ENCODE peak calls at places on chromosomes 3 and 15, in four cellular contexts. M is H9, I is H1, D is mesendoderm. O is an unnamed sample.
A peak's percentile ranks its signal among the peaks of the same experiment; 100 is the strongest.

GRCh38 chr3:58608648-58609047 is 31.5 kb upstream of the FAM107A start:
- DNase-seq in M (no peak), I (no peak), D (no peak), O (no peak)

GRCh38 chr3:31925271-31925630 is 55.8 kb downstream of the OSBPL10 start:
- DNase-seq in M (no peak), I (no peak), D (no peak), O (no peak)

GRCh38 chr3:114450008-114450596 is 156.3 kb downstream of the TIGIT start:
- DNase-seq in M (no peak), I (no peak), D (no peak), O (no peak)

GRCh38 chr3:121736112-121736511 is 13.4 kb downstream of the GOLGB1 start:
- DNase-seq in M (no peak), I (no peak), D (no peak), O (peak; percentile 39)

GRCh38 chr3:60048447-60048848 is 998.6 kb upstream of the CFAP20DC start:
- DNase-seq in M (no peak), I (no peak), D (no peak), O (no peak)

GRCh38 chr15:89751748-89752147 is 699 bp upstream of the MESP1 start:
- DNase-seq in M (no peak), I (no peak), D (no peak), O (no peak)

GRCh38 chr3:116135462-116135861 is 309.8 kb downstream of the LSAMP start:
- DNase-seq in M (no peak), I (no peak), D (no peak), O (peak; percentile 59)

GRCh38 chr3:191329654-191330308 is 545 bp downstream of the UTS2B start:
- DNase-seq in M (peak; percentile 50), I (no peak), D (peak; percentile 84), O (peak; percentile 71)

GRCh38 chr3:66504761-66505641 is 4.2 kb upstream of the LRIG1 start:
- DNase-seq in M (no peak), I (no peak), D (no peak), O (no peak)

GRCh38 chr3:37223084-37223975 is 48.9 kb upstream of the LRRFIP2 start:
- DNase-seq in M (no peak), I (no peak), D (peak; percentile 25), O (peak; percentile 43)

DNA sequence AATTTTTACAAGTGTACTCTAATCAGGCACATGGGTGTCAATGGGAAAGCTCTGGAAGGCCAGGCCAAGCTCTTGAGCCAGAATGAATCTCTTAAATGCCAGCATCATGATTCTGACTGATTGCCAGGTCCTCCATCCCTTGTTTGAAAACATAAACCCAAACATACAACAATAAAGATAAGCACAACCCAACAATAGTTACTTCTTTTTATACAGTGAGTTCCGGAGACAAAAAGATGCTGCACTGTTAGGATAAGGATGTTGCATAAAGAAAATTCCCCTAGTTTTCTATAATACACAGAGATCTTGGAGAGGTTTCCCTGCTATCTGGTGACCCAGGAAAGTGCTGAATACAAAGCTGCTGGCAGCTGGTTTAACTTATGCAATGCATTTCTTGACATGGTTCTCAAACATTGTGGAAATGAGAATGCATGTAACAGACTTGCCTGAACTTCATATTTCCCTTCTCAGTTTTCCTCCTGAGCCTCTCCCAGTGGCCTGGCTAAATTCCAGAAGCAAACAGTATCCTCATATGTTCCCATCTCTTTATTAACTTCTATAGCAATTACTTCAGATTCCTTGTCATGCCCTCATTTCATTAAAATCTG is 180.0 kb upstream of the PRICKLE2 start:
- DNase-seq in M (no peak), I (no peak), D (no peak), O (peak; percentile 67)
- H3K56ac ChIP-seq in M (no peak overlapping the region), I (no peak overlapping the region), D (no peak overlapping the region), O (no peak overlapping the region)

GRCh38 chr3:41684802-41685740 is 276.8 kb downstream of the ULK4 start:
- DNase-seq in M (no peak), I (no peak), D (peak; percentile 35), O (no peak)

GRCh38 chr3:41683666-41684350 is 278.1 kb downstream of the ULK4 start:
- DNase-seq in M (no peak), I (no peak), D (no peak), O (peak; percentile 54)

GRCh38 chr3:41690766-41691563 is 270.9 kb downstream of the ULK4 start:
- DNase-seq in M (no peak), I (no peak), D (no peak), O (no peak)

GRCh38 chr3:41693799-41694198 is 268.1 kb downstream of the ULK4 start:
- DNase-seq in M (no peak), I (no peak), D (no peak), O (peak; percentile 38)

DNA sequence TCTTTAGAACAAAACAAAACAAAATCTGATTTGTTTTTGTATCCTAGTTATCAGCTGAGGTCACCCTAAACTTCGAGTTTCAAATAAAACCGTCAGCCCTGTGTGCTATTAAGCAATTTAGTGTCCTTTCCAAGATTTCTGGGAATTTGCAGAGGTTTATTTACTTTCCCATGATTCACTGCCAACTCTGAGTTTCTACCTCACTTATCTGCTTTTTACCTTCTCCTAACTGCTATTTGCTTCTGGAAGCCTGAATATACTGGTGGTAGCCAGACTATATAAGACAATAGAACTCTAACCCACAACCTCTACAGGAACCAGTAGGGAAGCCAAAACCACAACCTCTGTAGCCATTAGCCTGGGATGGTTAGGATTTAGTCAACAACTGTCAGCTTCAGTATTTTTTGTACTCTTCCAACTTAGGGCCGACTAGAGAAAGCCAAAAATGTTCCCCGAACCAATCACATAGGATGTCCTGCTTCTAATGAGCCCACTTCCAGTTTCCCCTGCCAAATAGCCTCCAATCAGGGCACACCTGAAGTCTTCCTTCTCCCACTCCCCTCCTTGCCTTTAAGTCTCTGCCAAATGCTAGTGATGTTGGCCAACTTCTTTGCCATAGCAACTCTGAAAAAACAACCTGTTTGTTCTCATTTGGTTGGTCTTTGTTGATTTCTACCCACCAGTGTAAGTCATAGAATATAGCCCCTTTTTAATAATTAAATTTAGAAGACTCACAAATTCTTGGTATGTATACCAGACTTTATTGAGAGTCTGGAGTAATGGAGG is 273.1 kb downstream of the ULK4 start:
- DNase-seq in M (no peak), I (no peak), D (no peak), O (peak; percentile 78)
- H3K56ac ChIP-seq in M (no peak overlapping the region), I (no peak overlapping the region), D (no peak overlapping the region), O (no peak overlapping the region)

GRCh38 chr3:11982341-11982948 is 21.7 kb upstream of the SYN2 start:
- DNase-seq in M (no peak), I (no peak), D (no peak), O (no peak)
- H3K56ac ChIP-seq in M (no peak overlapping the region), I (no peak overlapping the region), D (no peak overlapping the region), O (no peak overlapping the region)

GRCh38 chr3:111096487-111097209 is 25.0 kb downstream of the NECTIN3 start:
- DNase-seq in M (no peak), I (no peak), D (no peak), O (no peak)
- H3K56ac ChIP-seq in M (no peak overlapping the region), I (no peak overlapping the region), D (no peak overlapping the region), O (no peak overlapping the region)

DNA sequence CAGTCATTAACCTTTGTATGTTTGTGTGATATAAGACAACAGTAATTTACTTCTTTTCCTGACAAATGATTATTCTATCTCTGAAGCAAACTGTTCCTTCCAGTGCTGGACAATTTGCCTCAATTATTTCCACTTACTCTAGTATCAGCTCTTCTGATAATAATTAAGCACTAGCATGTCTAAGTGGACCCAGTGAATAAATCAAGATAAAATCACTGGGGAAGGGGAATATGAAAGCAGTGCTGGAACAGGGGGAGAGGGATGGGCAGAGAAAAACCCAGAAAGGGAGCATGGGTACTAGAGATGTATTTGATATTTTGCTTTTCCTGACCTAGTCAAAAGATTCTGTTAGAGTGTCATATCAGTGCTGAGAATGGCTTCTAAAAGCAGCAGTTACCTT is 54.2 kb downstream of the SYN2 start:
- DNase-seq in M (no peak), I (no peak), D (no peak), O (no peak)
- H3K56ac ChIP-seq in M (no peak overlapping the region), I (no peak overlapping the region), D (no peak overlapping the region), O (no peak overlapping the region)

DNA sequence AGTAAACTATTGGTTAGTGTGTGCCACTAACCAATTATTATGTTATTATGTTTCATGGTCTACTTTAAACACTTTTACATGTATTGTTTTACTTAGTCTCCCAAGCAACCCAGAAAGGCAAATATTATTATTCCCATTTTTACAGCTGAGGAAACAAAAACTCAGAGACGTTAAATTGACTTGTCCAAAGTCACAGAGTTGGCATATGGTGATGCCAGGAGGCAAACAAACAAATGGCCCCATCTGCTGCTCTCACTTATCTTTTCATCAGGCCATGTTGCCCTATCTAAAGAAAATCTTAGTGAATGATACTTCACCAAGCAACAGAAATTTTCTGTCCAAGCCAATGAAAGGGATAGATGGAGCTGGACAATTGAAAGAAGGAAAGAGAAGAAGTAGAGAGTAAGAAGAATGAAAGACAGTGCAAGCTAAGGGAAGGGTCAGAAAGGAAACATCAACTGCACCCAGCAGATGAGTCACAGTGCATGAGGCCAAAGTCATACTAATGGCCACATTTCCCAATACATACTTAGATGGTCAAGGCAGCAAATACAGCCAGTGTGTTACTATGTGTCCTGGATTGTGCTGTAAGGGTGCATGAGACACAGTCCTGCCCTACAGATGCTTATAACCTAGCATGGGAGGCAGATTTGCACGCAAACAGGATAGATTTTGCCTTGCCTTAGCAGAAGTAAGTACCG is 266.9 kb downstream of the KCNMB2 start:
- DNase-seq in M (no peak), I (no peak), D (no peak), O (no peak)
- H3K56ac ChIP-seq in M (no peak overlapping the region), I (no peak overlapping the region), D (no peak overlapping the region), O (no peak overlapping the region)

GRCh38 chr15:100190675-100191074 is 151.1 kb downstream of the ADAMTS17 start:
- DNase-seq in M (no peak), I (no peak), D (no peak), O (no peak)
- H3K56ac ChIP-seq in M (no peak overlapping the region), I (no peak overlapping the region), D (peak overlapping the region; percentile 7), O (no peak overlapping the region)

DNA sequence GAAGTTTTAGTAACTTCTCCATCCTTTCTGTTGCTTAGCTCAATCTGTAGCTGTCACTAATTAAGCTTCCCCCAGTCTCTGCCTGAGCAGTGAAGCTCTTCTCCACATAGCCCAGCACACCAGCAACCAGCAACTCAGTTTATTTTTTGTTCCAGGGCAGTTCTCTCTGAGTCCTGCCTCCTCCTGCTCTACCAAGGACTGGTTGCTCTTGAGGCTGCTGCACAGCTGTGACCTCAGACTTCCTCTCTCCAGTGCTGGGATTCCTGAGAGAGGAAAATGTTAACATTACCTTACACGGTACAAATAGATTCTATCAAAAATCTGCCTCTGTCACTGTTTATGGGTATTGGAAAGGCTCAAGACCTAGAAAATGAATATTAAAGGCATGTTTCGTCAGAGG is 294.7 kb downstream of the OXSM start:
- DNase-seq in M (no peak), I (no peak), D (no peak), O (no peak)
- H3K56ac ChIP-seq in M (no peak overlapping the region), I (no peak overlapping the region), D (no peak overlapping the region), O (no peak overlapping the region)